ENCODE peak calls at places on chromosomes 12 and 14, in nine cellular contexts. J is T-helper 17 cell; L is Caco-2; M is CD8-positive, alpha-beta memory T cell; H is NCI-H510A; U is adipocyte; Z is prostate gland; T is omental fat pad; A is stimulated activated CD4-positive, alpha-beta T cell treated with anti-CD3 and anti-CD28 coated beads, TNF-alpha, amount 100 ng/mL, for 24 hours. N is an unnamed sample.

GRCh38 chr12:11130999-11131398 is 3.4 kb downstream of the TAS2R30 start:
- DNase-seq in J (no peak), L (no peak), M (no peak), H (no peak), U (no peak), Z (no peak), T (no peak), A (no peak), N (no peak)

GRCh38 chr14:65412881-65413738 is 580 bp downstream of the FUT8 start:
- DNase-seq in J (no peak), L (peak), M (peak), H (peak), U (peak), Z (peak), T (no peak), A (peak), N (peak)

GRCh38 chr14:52961060-52961639 is 10.3 kb upstream of the FERMT2 start:
- DNase-seq in J (peak), L (peak), M (peak), H (no peak), U (peak), Z (peak), T (no peak), A (peak), N (peak)

GRCh38 chr12:31117203-31118011 is 43.7 kb downstream of the DDX11 start:
- DNase-seq in J (peak), L (peak), M (peak), H (no peak), U (peak), Z (peak), T (no peak), A (peak), N (no peak)

GRCh38 chr12:3885179-3886094 is 12.2 kb upstream of the PARP11 start:
- DNase-seq in J (no peak), L (peak), M (peak), H (no peak), U (peak), Z (peak), T (no peak), A (no peak), N (peak)

GRCh38 chr14:21209185-21209584 is 53.3 kb upstream of the OR5AU1 start:
- DNase-seq in J (no peak), L (no peak), M (no peak), H (no peak), U (no peak), Z (no peak), T (no peak), A (no peak), N (no peak)

GRCh38 chr14:58882577-58883018 is 244.8 kb downstream of the DACT1 start:
- DNase-seq in J (no peak), L (no peak), M (no peak), H (no peak), U (peak), Z (no peak), T (no peak), A (no peak), N (no peak)

GRCh38 chr14:98704441-98704840 is 567.6 kb downstream of the BCL11B start:
- DNase-seq in J (no peak), L (no peak), M (peak), H (no peak), U (no peak), Z (no peak), T (no peak), A (peak), N (peak)

GRCh38 chr14:34227834-34228662 is 234.0 kb downstream of the SPTSSA start:
- DNase-seq in J (peak), L (peak), M (peak), H (peak), U (peak), Z (peak), T (peak), A (peak), N (peak)

GRCh38 chr14:91305650-91306431 is 61.3 kb upstream of the GPR68 start:
- DNase-seq in J (no peak), L (no peak), M (no peak), H (no peak), U (no peak), Z (no peak), T (no peak), A (no peak), N (no peak)

GRCh38 chr14:52790756-52791203 is 627 bp downstream of the GNPNAT1 start:
- DNase-seq in J (no peak), L (no peak), M (no peak), H (no peak), U (no peak), Z (no peak), T (no peak), A (no peak), N (no peak)

GRCh38 chr12:111643428-111643826 is 42.3 kb downstream of the BRAP start:
- DNase-seq in J (no peak), L (no peak), M (no peak), H (no peak), U (peak), Z (peak), T (no peak), A (no peak), N (no peak)

GRCh38 chr12:113278141-113278540 is 56.8 kb downstream of the SLC8B1 start:
- DNase-seq in J (no peak), L (no peak), M (no peak), H (no peak), U (no peak), Z (no peak), T (no peak), A (no peak), N (no peak)

GRCh38 chr12:124392991-124393790 is 98.3 kb downstream of the RFLNA start:
- DNase-seq in J (no peak), L (no peak), M (no peak), H (no peak), U (peak), Z (peak), T (no peak), A (no peak), N (no peak)

GRCh38 chr14:41130274-41130673 is 476.4 kb upstream of the LRFN5 start:
- DNase-seq in J (no peak), L (no peak), M (no peak), H (no peak), U (no peak), Z (no peak), T (no peak), A (no peak), N (no peak)

GRCh38 chr12:6376079-6376941 is 947 bp upstream of the SCNN1A start:
- DNase-seq in J (no peak), L (peak), M (no peak), H (no peak), U (peak), Z (peak), T (no peak), A (no peak), N (no peak)

GRCh38 chr12:49295087-49296001 is at the start of gene PRPH:
- DNase-seq in J (no peak), L (no peak), M (no peak), H (no peak), U (no peak), Z (no peak), T (no peak), A (no peak), N (no peak)

GRCh38 chr12:100138048-100138907 is 4.4 kb downstream of the BLTP3B start:
- DNase-seq in J (no peak), L (peak), M (no peak), H (no peak), U (peak), Z (no peak), T (no peak), A (no peak), N (no peak)

GRCh38 chr14:39456702-39457250 is 24.5 kb upstream of the FBXO33 start:
- DNase-seq in J (no peak), L (no peak), M (no peak), H (no peak), U (no peak), Z (no peak), T (no peak), A (no peak), N (no peak)

GRCh38 chr12:113724703-113725556 is 241.2 kb downstream of the RBM19 start:
- DNase-seq in J (no peak), L (no peak), M (no peak), H (no peak), U (no peak), Z (no peak), T (no peak), A (no peak), N (no peak)

GRCh38 chr12:65960820-65961691 is 136.8 kb downstream of the HMGA2 start:
- DNase-seq in J (no peak), L (peak), M (no peak), H (no peak), U (no peak), Z (no peak), T (no peak), A (no peak), N (no peak)

GRCh38 chr14:92328664-92329255 is 5.8 kb downstream of the SLC24A4 start:
- DNase-seq in J (no peak), L (no peak), M (no peak), H (no peak), U (no peak), Z (no peak), T (no peak), A (no peak), N (no peak)

GRCh38 chr12:106814649-106815048 is 40.2 kb downstream of the RIC8B start:
- DNase-seq in J (no peak), L (no peak), M (no peak), H (no peak), U (no peak), Z (no peak), T (no peak), A (no peak), N (no peak)

GRCh38 chr14:99986416-99986815 is 78.8 kb upstream of the EVL start:
- DNase-seq in J (no peak), L (no peak), M (no peak), H (no peak), U (peak), Z (no peak), T (no peak), A (no peak), N (no peak)

GRCh38 chr12:31849090-31849687 is 110.0 kb upstream of the RESF1 start:
- DNase-seq in J (no peak), L (peak), M (no peak), H (no peak), U (peak), Z (no peak), T (no peak), A (no peak), N (no peak)

GRCh38 chr12:114628199-114628598 is 55.8 kb downstream of the TBX3 start:
- DNase-seq in J (no peak), L (peak), M (no peak), H (no peak), U (no peak), Z (no peak), T (no peak), A (no peak), N (no peak)

GRCh38 chr12:5123921-5124320 is 80.2 kb downstream of the KCNA5 start:
- DNase-seq in J (no peak), L (no peak), M (no peak), H (no peak), U (no peak), Z (no peak), T (no peak), A (no peak), N (no peak)

GRCh38 chr12:108744021-108744897 is 12.9 kb upstream of the CORO1C start:
- DNase-seq in J (no peak), L (no peak), M (no peak), H (no peak), U (no peak), Z (no peak), T (no peak), A (no peak), N (no peak)

GRCh38 chr12:49358548-49359141 is 8.6 kb upstream of the SPATS2 start:
- DNase-seq in J (no peak), L (peak), M (peak), H (peak), U (peak), Z (no peak), T (no peak), A (no peak), N (peak)

GRCh38 chr12:63164911-63165310 is 13.9 kb upstream of the AVPR1A start:
- DNase-seq in J (no peak), L (no peak), M (no peak), H (peak), U (no peak), Z (no peak), T (no peak), A (no peak), N (no peak)

GRCh38 chr12:21911832-21912231 is 29.4 kb downstream of the ABCC9 start:
- DNase-seq in J (no peak), L (no peak), M (no peak), H (no peak), U (no peak), Z (no peak), T (no peak), A (no peak), N (no peak)

GRCh38 chr12:131869871-131870418 is 24.5 kb upstream of the ULK1 start:
- DNase-seq in J (no peak), L (no peak), M (no peak), H (no peak), U (peak), Z (no peak), T (no peak), A (no peak), N (no peak)